ENCODE peak calls at places on chromosome 2, in five cellular contexts. W, X, Y, T and C are unnamed samples.

GRCh38 chr2:237631029-237631785 is 3.8 kb downstream of the LRRFIP1 start:
- DNase-seq in W (no peak), X (peak), Y (peak), T (no peak), C (no peak)

GRCh38 chr2:86298411-86299390 is 38.7 kb downstream of the REEP1 start:
- DNase-seq in W (no peak), X (peak), Y (peak), T (no peak), C (peak)

GRCh38 chr2:217857624-217858506 is 144.9 kb downstream of the TNS1 start:
- DNase-seq in W (no peak), X (no peak), Y (no peak), T (no peak), C (no peak)

GRCh38 chr2:58039170-58039611 is 7.4 kb upstream of the VRK2 start:
- DNase-seq in W (no peak), X (no peak), Y (peak), T (no peak), C (peak)

GRCh38 chr2:145729481-145729880 is 1209.6 kb upstream of the ZEB2 start:
- DNase-seq in W (no peak), X (no peak), Y (no peak), T (no peak), C (no peak)

GRCh38 chr2:201420442-201421113 is 30.7 kb downstream of the TRAK2 start:
- DNase-seq in W (no peak), X (peak), Y (peak), T (no peak), C (peak)

GRCh38 chr2:217899231-217900009 is 103.4 kb downstream of the TNS1 start:
- DNase-seq in W (no peak), X (peak), Y (peak), T (no peak), C (peak)

GRCh38 chr2:135755573-135755972 is 13.9 kb downstream of the UBXN4 start:
- DNase-seq in W (no peak), X (no peak), Y (no peak), T (no peak), C (no peak)

GRCh38 chr2:237456200-237456731 is 30.8 kb upstream of the MLPH start:
- DNase-seq in W (no peak), X (peak), Y (no peak), T (no peak), C (peak)

GRCh38 chr2:97868986-97869721 is 126.6 kb downstream of the TMEM131 start:
- DNase-seq in W (no peak), X (peak), Y (peak), T (no peak), C (peak)

GRCh38 chr2:170313636-170314348 is 135.8 kb downstream of the MYO3B start:
- DNase-seq in W (no peak), X (peak), Y (no peak), T (no peak), C (peak)

GRCh38 chr2:120984452-120985173 is 248.9 kb downstream of the GLI2 start:
- DNase-seq in W (no peak), X (no peak), Y (no peak), T (no peak), C (no peak)

GRCh38 chr2:158999458-158999857 is 31.0 kb downstream of the TANC1 start:
- DNase-seq in W (no peak), X (peak), Y (peak), T (no peak), C (peak)